ENCODE peak calls at places on chromosome 10, in four cellular contexts. One of them, this sample, is unnamed.
A peak's percentile ranks its signal among the peaks of the same experiment; 100 is the strongest.

GRCh38 chr10:122078326-122078725 is 89.4 kb downstream of the TACC2 start:
- DNase-seq in HepG2: no peak
- DNase-seq in GM12878: no peak
- DNase-seq in K562: no peak
- DNase-seq in this sample: no peak

GRCh38 chr10:104139221-104139620 is 17.2 kb downstream of the SFR1 start:
- DNase-seq in HepG2: no peak
- DNase-seq in GM12878: no peak
- DNase-seq in K562: no peak
- DNase-seq in this sample: no peak

GRCh38 chr10:82084496-82084895 is 209.5 kb downstream of the NRG3 start:
- DNase-seq in HepG2: no peak
- DNase-seq in GM12878: no peak
- DNase-seq in K562: no peak
- DNase-seq in this sample: no peak

GRCh38 chr10:28810062-28810870 is 132.9 kb downstream of the BAMBI start:
- DNase-seq in HepG2: no peak
- DNase-seq in GM12878: no peak
- DNase-seq in K562: peak; percentile 33
- DNase-seq in this sample: no peak

GRCh38 chr10:109902992-109903947 is 20.0 kb downstream of the XPNPEP1 start:
- DNase-seq in HepG2: no peak
- DNase-seq in GM12878: no peak
- DNase-seq in K562: no peak
- DNase-seq in this sample: no peak

GRCh38 chr10:22712246-22712958 is 2.0 kb downstream of the PIP4K2A start:
- DNase-seq in HepG2: no peak
- DNase-seq in GM12878: no peak
- DNase-seq in K562: no peak
- DNase-seq in this sample: no peak

GRCh38 chr10:119401671-119402395 is 140.7 kb downstream of the RGS10 start:
- DNase-seq in HepG2: peak; percentile 35
- DNase-seq in GM12878: no peak
- DNase-seq in K562: peak; percentile 25
- DNase-seq in this sample: peak; percentile 77

GRCh38 chr10:101272229-101272868 is 43.1 kb upstream of the LBX1 start:
- DNase-seq in HepG2: peak; percentile 48
- DNase-seq in GM12878: no peak
- DNase-seq in K562: peak; percentile 64
- DNase-seq in this sample: peak; percentile 95

GRCh38 chr10:93383562-93383981 is 98.6 kb downstream of the MYOF start:
- DNase-seq in HepG2: no peak
- DNase-seq in GM12878: no peak
- DNase-seq in K562: no peak
- DNase-seq in this sample: no peak

GRCh38 chr10:42950606-42951485 is 126.0 kb upstream of the RET start:
- DNase-seq in HepG2: no peak
- DNase-seq in GM12878: no peak
- DNase-seq in K562: no peak
- DNase-seq in this sample: no peak

GRCh38 chr10:42953684-42954674 is 122.9 kb upstream of the RET start:
- DNase-seq in HepG2: no peak
- DNase-seq in GM12878: no peak
- DNase-seq in K562: no peak
- DNase-seq in this sample: no peak

GRCh38 chr10:42952931-42953683 is 123.8 kb upstream of the RET start:
- DNase-seq in HepG2: no peak
- DNase-seq in GM12878: no peak
- DNase-seq in K562: no peak
- DNase-seq in this sample: no peak

GRCh38 chr10:42952358-42952757 is 124.5 kb upstream of the RET start:
- DNase-seq in HepG2: peak; percentile 13
- DNase-seq in GM12878: no peak
- DNase-seq in K562: no peak
- DNase-seq in this sample: no peak

DNA sequence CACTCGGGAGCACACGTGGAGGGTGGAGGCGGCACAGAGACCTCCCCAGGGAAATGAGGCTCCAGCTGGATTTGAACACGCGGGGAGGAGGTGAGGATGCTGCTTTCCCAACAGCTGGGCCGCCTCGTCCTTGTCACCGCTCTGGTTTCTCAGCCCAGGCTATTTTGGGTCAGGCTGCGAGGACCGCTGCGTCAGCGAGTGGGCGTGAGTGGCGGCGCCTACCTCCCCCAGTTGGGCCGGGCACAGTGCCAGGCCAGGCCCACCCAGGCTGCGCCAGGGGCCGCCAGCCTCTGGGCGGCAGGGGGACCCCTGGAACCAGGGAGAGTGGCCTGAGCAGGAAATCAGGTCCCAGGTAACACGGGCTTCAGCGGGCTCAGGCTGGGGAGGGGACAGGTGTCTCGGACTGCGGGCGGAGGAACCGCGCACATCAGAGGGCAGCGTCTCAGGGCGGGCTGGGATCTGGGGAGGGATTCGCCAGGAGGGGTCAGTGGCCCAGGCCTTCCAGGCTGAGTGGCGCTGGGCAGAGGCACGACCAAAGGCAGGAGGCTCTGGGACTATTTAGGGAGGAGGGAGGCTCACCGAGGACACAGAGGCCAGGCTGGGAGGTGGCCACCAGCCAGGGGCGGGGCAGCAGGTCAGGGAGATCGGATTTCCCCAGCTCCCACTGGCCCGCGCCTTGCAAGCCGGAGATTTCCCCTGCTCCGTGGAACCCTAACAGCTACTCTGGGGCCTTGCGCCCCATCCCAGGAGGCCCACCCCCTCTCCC is 125.2 kb upstream of the RET start:
- DNase-seq in HepG2: no peak
- DNase-seq in GM12878: no peak
- DNase-seq in K562: no peak
- DNase-seq in this sample: no peak
- TF ChIP-seq MAX in HepG2: no peak
- TF ChIP-seq MAX in GM12878: no peak
- TF ChIP-seq MAX in K562: no peak
- TF ChIP-seq MAX in this sample: no peak

GRCh38 chr10:132616170-132616994 is 78.8 kb downstream of the INPP5A start:
- DNase-seq in HepG2: no peak
- DNase-seq in GM12878: no peak
- DNase-seq in K562: no peak
- DNase-seq in this sample: no peak
- TF ChIP-seq HDAC2 in HepG2: no peak
- TF ChIP-seq HDAC2 in GM12878: no peak
- TF ChIP-seq HDAC2 in K562: no peak
- TF ChIP-seq HDAC2 in this sample: no peak

DNA sequence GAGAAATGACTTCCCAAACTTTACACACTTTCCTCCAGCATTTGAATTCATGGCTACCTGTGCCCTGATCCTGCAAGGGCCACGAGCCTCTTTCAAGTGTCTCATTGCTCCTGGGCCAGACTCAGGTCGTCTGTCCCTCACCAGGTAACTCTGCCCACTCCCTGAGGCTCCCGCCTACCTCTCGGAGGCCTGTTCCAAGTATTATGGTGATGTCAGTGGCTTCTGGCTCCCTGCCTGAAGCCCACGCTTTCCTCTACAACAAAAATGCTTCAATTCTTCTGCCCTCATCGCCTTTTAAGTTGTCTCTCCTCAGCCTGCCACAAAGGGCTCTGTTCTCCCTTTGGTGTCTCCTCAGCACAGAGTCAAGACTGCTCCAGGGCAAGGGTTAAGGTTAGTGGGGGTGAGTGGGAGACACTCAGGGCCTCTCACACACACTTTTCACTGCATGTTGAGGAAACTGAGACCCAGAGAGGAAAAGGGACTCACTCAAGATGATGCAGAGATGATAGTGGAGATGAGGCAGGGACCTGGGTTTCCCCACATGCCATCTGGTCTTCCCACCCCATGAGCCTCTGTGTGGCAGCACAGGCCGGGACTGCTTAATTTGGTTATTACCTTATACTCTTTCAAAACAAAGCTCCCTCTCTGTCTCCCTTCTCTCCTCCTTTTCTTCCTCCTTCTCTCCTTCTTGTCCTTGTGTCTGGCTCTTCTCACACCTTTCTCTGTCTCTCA is 28.3 kb upstream of the EGR2 start:
- DNase-seq in HepG2: no peak
- DNase-seq in GM12878: no peak
- DNase-seq in K562: no peak
- DNase-seq in this sample: no peak
- TF ChIP-seq JUNB in HepG2: no peak
- TF ChIP-seq JUNB in GM12878: no peak
- TF ChIP-seq JUNB in K562: no peak
- TF ChIP-seq JUNB in this sample: no peak

GRCh38 chr10:130493446-130494198 is 357.4 kb downstream of the GLRX3 start:
- DNase-seq in HepG2: no peak
- DNase-seq in GM12878: no peak
- DNase-seq in K562: no peak
- DNase-seq in this sample: no peak
- TF ChIP-seq MAX in HepG2: no peak
- TF ChIP-seq MAX in GM12878: no peak
- TF ChIP-seq MAX in K562: no peak
- TF ChIP-seq MAX in this sample: no peak

DNA sequence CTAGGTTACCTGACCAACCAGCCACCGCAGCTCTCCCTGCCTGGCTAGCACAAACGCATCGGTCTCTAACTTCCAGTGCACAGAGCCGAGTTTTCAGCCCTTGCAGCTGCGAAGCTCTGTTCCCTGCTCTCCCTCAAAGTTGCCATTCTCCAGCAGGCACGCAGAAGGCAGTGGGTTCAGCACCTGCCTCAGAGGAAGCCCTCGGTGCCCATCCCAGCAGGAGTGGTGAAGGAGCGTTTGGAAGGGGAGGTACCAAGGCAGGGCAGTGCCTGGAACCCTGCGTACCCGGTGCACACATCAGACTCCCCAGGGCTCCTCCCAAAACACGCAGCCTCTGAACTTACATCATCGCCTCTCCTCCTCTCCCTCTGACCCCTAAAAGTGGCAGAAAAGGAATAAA is 1.7 kb upstream of the STK32C start:
- DNase-seq in HepG2: no peak
- DNase-seq in GM12878: no peak
- DNase-seq in K562: no peak
- DNase-seq in this sample: no peak
- TF ChIP-seq HDAC2 in HepG2: no peak
- TF ChIP-seq HDAC2 in GM12878: no peak
- TF ChIP-seq HDAC2 in K562: no peak
- TF ChIP-seq HDAC2 in this sample: no peak

GRCh38 chr10:76113952-76114351 is 682.5 kb downstream of the LRMDA start:
- DNase-seq in HepG2: peak; percentile 23
- DNase-seq in GM12878: no peak
- DNase-seq in K562: no peak
- DNase-seq in this sample: no peak
- TF ChIP-seq JUNB in HepG2: no peak
- TF ChIP-seq JUNB in GM12878: no peak
- TF ChIP-seq JUNB in K562: no peak
- TF ChIP-seq JUNB in this sample: no peak

GRCh38 chr10:124231188-124232135 is 138.1 kb upstream of the CHST15 start:
- DNase-seq in HepG2: no peak
- DNase-seq in GM12878: no peak
- DNase-seq in K562: no peak
- DNase-seq in this sample: no peak
- TF ChIP-seq MAX in HepG2: no peak
- TF ChIP-seq MAX in GM12878: no peak
- TF ChIP-seq MAX in K562: no peak
- TF ChIP-seq MAX in this sample: no peak

GRCh38 chr10:133274751-133275682 is 1.7 kb downstream of the ADAM8 start:
- DNase-seq in HepG2: no peak
- DNase-seq in GM12878: peak; percentile 72
- DNase-seq in K562: peak; percentile 53
- DNase-seq in this sample: no peak
- TF ChIP-seq HDAC2 in HepG2: no peak
- TF ChIP-seq HDAC2 in GM12878: no peak
- TF ChIP-seq HDAC2 in K562: no peak
- TF ChIP-seq HDAC2 in this sample: no peak

This sample was measured in A549.